ENCODE peak calls at places on chromosome 14, in five cellular contexts. V is Panc1, E is kidney, P is astrocyte of the cerebellum, H is heart right ventricle. S is an unnamed sample.

GRCh38 chr14:99134333-99135046 is 137.5 kb downstream of the BCL11B start:
- DNase-seq in V (no peak), E (peak), P (no peak), H (no peak), S (no peak)

GRCh38 chr14:92258934-92259333 is 64.0 kb upstream of the SLC24A4 start:
- DNase-seq in V (no peak), E (no peak), P (no peak), H (no peak), S (no peak)

GRCh38 chr14:29853272-29853671 is 74.4 kb downstream of the PRKD1 start:
- DNase-seq in V (no peak), E (no peak), P (no peak), H (no peak), S (no peak)

GRCh38 chr14:51750542-51750941 is 98.8 kb downstream of the FRMD6 start:
- DNase-seq in V (no peak), E (no peak), P (no peak), H (no peak), S (no peak)

GRCh38 chr14:100239200-100239839 is 376 bp downstream of the YY1 start:
- DNase-seq in V (no peak), E (peak), P (no peak), H (peak), S (no peak)

GRCh38 chr14:29927596-29928341 is at the start of gene PRKD1:
- DNase-seq in V (no peak), E (peak), P (peak), H (peak), S (peak)

GRCh38 chr14:56659361-56659760 is 79.8 kb downstream of the TMEM260 start:
- DNase-seq in V (no peak), E (no peak), P (no peak), H (no peak), S (no peak)

GRCh38 chr14:85533821-85534271 is 3.9 kb downstream of the FLRT2 start:
- DNase-seq in V (no peak), E (peak), P (no peak), H (no peak), S (no peak)

GRCh38 chr14:68283378-68284123 is 464.0 kb downstream of the RAD51B start:
- DNase-seq in V (no peak), E (peak), P (no peak), H (peak), S (no peak)

GRCh38 chr14:97655169-97655948 is 858.2 kb downstream of the VRK1 start:
- DNase-seq in V (no peak), E (no peak), P (no peak), H (no peak), S (no peak)

GRCh38 chr14:22159049-22159448 is 430.0 kb downstream of the DAD1 start:
- DNase-seq in V (no peak), E (no peak), P (peak), H (no peak), S (no peak)

DNA sequence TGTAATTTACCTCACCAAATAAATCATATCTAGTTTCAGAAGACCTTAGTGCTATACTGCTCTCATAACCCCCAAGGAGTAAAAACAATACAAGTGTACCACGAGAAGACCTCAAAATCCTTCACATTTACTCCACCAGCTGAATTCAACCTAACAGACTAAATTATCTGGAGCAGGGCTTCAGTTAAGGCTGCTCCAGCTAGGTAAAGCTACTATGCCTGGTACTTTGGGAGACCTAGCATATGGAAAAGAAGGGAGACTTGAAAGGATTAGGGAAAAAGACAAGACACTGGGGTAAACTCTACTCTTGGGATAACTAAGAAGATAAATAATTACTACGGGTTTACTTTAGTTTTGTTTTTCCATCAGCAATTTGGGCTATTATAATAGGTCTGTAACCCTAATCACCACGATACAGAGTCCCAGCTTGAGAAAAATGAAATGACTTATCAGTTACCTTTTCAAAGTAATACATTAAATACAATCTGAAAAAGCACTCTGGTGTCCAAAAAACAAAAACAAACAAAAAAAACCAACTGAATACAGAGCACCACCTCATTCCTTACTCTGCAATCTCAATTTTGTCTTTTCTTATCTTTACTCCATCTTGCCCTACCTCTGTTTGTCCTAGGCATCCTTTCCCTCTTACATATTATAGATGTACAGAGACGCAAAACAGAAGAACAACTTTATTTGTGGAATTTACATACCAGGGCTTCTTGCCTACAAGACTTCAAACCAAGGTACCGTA is 2.1 kb downstream of the EML5 start:
- DNase-seq in V (no peak), E (no peak), P (no peak), H (no peak), S (no peak)
- H3K4me3 ChIP-seq in V (no peak), E (no peak), P (no peak), H (no peak), S (no peak)

GRCh38 chr14:61761959-61762786 is at the start of gene SNAPC1:
- DNase-seq in V (peak), E (peak), P (peak), H (peak), S (peak)

GRCh38 chr14:61766136-61766535 is 3.9 kb downstream of the SNAPC1 start:
- DNase-seq in V (no peak), E (no peak), P (no peak), H (no peak), S (no peak)

GRCh38 chr14:61761557-61761956 is 663 bp upstream of the SNAPC1 start:
- DNase-seq in V (no peak), E (no peak), P (no peak), H (no peak), S (no peak)

GRCh38 chr14:61765225-61765943 is 3.2 kb downstream of the SNAPC1 start:
- DNase-seq in V (no peak), E (no peak), P (no peak), H (no peak), S (no peak)

GRCh38 chr14:61764342-61765122 is 2.3 kb downstream of the SNAPC1 start:
- DNase-seq in V (no peak), E (no peak), P (no peak), H (no peak), S (no peak)
- H3K4me3 ChIP-seq in V (peak), E (peak), P (peak), H (no peak), S (no peak)

GRCh38 chr14:36647417-36647826 is 14.2 kb upstream of the PAX9 start:
- DNase-seq in V (no peak), E (peak), P (no peak), H (no peak), S (no peak)
- H3K4me3 ChIP-seq in V (peak), E (peak), P (peak), H (peak), S (no peak)

DNA sequence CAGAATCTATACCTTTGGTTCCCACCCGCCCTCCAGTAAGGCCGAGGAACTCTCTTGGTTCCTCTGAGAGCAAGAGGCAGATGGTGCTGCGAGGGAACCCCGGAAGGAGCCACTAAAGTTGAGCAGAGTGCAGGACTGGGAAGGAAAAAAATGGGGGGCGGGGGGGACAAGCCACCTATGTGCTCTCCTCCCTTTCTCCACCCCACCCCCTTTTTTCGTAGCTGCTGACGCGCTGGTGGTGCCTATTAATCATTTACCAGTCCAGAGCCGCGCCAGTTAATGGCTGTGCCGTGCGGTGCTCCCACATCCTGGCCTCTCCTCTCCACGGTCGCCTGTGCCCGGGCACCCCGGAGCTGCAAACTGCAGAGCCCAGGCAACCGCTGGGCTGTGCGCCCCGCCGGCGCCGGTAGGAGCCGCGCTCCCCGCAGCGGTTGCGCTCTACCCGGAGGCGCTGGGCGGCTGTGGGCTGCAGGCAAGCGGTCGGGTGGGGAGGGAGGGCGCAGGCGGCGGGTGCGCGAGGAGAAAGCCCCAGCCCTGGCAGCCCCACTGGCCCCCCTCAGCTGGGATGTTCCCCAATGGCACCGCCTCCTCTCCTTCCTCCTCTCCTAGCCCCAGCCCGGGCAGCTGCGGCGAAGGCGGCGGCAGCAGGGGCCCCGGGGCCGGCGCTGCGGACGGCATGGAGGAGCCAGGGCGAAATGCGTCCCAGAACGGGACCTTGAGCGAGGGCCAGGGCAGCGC is 1.3 kb downstream of the SSTR1 start:
- DNase-seq in V (no peak), E (peak), P (no peak), H (peak), S (peak)
- H3K4me3 ChIP-seq in V (no peak), E (peak), P (peak), H (peak), S (peak)

GRCh38 chr14:101835166-101835557 is 73.7 kb downstream of the PPP2R5C start:
- DNase-seq in V (no peak), E (no peak), P (no peak), H (no peak), S (no peak)
- H3K4me3 ChIP-seq in V (no peak), E (no peak), P (no peak), H (no peak), S (no peak)

GRCh38 chr14:73014105-73014504 is 12.8 kb downstream of the ZFYVE1 start:
- DNase-seq in V (no peak), E (no peak), P (peak), H (no peak), S (no peak)

GRCh38 chr14:73003688-73004087 is 23.2 kb downstream of the ZFYVE1 start:
- DNase-seq in V (no peak), E (no peak), P (no peak), H (peak), S (no peak)

GRCh38 chr14:73007835-73008234 is 19.1 kb downstream of the ZFYVE1 start:
- DNase-seq in V (no peak), E (no peak), P (no peak), H (no peak), S (no peak)

DNA sequence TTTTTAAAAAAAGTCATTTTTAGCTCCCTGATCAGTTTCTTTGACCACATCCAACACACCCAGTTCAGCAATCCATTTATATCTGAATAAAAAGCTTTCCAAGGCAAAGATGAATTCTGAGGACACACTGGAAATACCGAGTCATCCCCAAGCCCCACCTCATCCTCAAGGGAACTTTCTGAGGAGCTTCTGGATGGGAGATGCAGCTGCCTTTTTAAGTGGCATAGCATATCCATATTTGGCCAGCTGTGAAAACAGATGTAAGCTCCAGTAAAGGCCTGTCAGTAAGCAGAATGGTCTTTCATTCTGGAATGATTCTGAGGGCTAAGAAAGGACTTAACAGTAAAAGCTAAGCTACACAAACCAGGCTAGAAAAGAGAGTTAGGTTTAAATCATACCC is 18.4 kb downstream of the ZFYVE1 start:
- DNase-seq in V (no peak), E (no peak), P (peak), H (no peak), S (no peak)
- H3K4me3 ChIP-seq in V (no peak), E (no peak), P (no peak), H (no peak), S (no peak)

GRCh38 chr14:35689000-35689460 is 120.1 kb downstream of the RALGAPA1 start:
- DNase-seq in V (no peak), E (no peak), P (no peak), H (no peak), S (no peak)
- H3K4me3 ChIP-seq in V (no peak), E (no peak), P (no peak), H (no peak), S (no peak)

DNA sequence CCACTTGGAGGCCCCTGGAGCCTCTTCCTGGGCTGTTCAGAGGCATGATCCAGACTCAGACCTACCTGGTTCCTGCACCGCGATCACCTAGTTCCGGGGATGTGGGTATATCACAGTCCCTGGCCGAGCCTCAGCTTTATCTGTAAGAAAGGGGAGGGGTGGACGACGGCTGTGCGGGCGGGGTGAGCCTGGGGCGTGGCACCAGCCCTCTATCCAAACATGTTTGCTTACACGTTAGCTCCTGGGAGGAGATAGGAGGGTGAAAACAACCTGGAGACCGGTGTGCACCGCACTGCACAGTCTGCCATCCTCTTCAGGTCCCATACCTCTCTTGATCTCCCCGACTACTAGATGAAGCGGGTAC is 1.2 kb downstream of the ANKRD9 start:
- DNase-seq in V (no peak), E (no peak), P (no peak), H (peak), S (no peak)
- H3K4me3 ChIP-seq in V (peak), E (peak), P (peak), H (peak), S (peak)

S was measured in dorsolateral prefrontal cortex.